ENCODE peak calls at places on chromosomes 4 and X, in ten cellular contexts. L is fibroblast of lung, N is stomach, V is tibial artery, K is left ventricle myocardium inferior, E is astrocyte, R is testis, M is H9, F is left lung, J is heart left ventricle. X is an unnamed sample. For H3K9me3, the result is how much of the 10 kb centered on the place peaks cover.

GRCh38 chr4:182968917-182969650 is 51.9 kb upstream of the DCTD start:
- DNase-seq in R (no peak), V (no peak), M (no peak), N (no peak), K (no peak), L (no peak), J (no peak), F (no peak), E (no peak), X (no peak)

GRCh38 chr4:167964766-167965373 is 127.5 kb upstream of the ANXA10 start:
- DNase-seq in L (no peak), F (no peak), M (no peak), E (no peak), K (no peak), R (no peak), N (no peak), J (no peak), V (no peak), X (no peak)

GRCh38 chrX:147550217-147550616 is 361.5 kb upstream of the FMR1 start:
- DNase-seq in V (no peak), L (no peak), N (no peak), E (no peak), J (no peak), R (peak), F (no peak), M (peak), K (no peak), X (no peak)

GRCh38 chr4:100302061-100303026 is 112.1 kb upstream of the DDIT4L start:
- DNase-seq in E (peak), J (no peak), L (peak), K (no peak), R (no peak), V (no peak), N (no peak), F (no peak), M (no peak), X (peak)

GRCh38 chr4:26175016-26175786 is 145.6 kb upstream of the RBPJ start:
- DNase-seq in L (no peak), V (no peak), K (no peak), E (no peak), J (no peak), F (no peak), M (no peak), R (no peak), N (no peak), X (no peak)

GRCh38 chr4:2469192-2469984 is 482 bp downstream of the RNF4 start:
- DNase-seq in L (peak), R (peak), M (peak), F (peak), N (peak), J (peak), V (no peak), E (no peak), K (peak), X (peak)

GRCh38 chrX:140766024-140766611 is 56.6 kb downstream of the LINC00632 start:
- DNase-seq in M (peak), V (peak), F (no peak), R (peak), N (peak), J (peak), K (no peak), E (peak), L (peak), X (peak)

GRCh38 chrX:20061869-20062254 is 54.8 kb downstream of the MAP7D2 start:
- DNase-seq in E (peak), M (no peak), V (no peak), K (no peak), J (no peak), R (no peak), L (peak), N (no peak), F (no peak), X (no peak)

GRCh38 chrX:45184211-45184610 is 16.5 kb downstream of the DIPK2B start:
- DNase-seq in K (no peak), E (no peak), V (no peak), F (no peak), N (no peak), M (no peak), L (no peak), J (no peak), R (no peak), X (no peak)

GRCh38 chrX:55524487-55524886 is 34.8 kb upstream of the USP51 start:
- DNase-seq in N (no peak), V (no peak), R (peak), E (no peak), F (no peak), M (no peak), K (no peak), L (no peak), J (no peak), X (no peak)

GRCh38 chrX:37825225-37825842 is 22.0 kb downstream of the DYNLT3 start:
- DNase-seq in N (peak), K (no peak), J (peak), E (no peak), F (no peak), L (no peak), R (peak), M (peak), V (peak), X (no peak)

GRCh38 chr4:52751349-52751911 is at the start of gene ERVMER34-1:
- DNase-seq in L (peak), E (peak), J (peak), V (no peak), F (peak), N (peak), K (peak), R (peak), M (peak), X (peak)

GRCh38 chr4:186936496-186937375 is 213.1 kb upstream of the FAT1 start:
- DNase-seq in E (peak), R (no peak), F (no peak), N (no peak), J (no peak), M (no peak), K (no peak), V (no peak), L (peak), X (no peak)

GRCh38 chr4:10184501-10184938 is 67.9 kb upstream of the WDR1 start:
- DNase-seq in M (no peak), K (no peak), N (no peak), J (no peak), L (no peak), V (no peak), E (no peak), R (no peak), F (no peak), X (no peak)

GRCh38 chrX:98299785-98300184 is 1416.1 kb downstream of the RPA4 start:
- DNase-seq in E (peak), M (no peak), R (no peak), J (no peak), K (no peak), N (no peak), F (no peak), V (no peak), L (peak), X (no peak)

GRCh38 chr4:119209077-119209476 is 3.4 kb upstream of the USP53 start:
- DNase-seq in J (no peak), L (peak), F (no peak), M (no peak), E (peak), V (no peak), K (no peak), N (no peak), R (no peak), X (no peak)

GRCh38 chrX:6813836-6814370 is 279.0 kb upstream of the VCX3A start:
- DNase-seq in E (no peak), J (no peak), N (no peak), V (no peak), R (no peak), K (no peak), M (peak), F (no peak), L (no peak), X (no peak)

GRCh38 chrX:47629419-47630210 is at the start of gene CFP:
- DNase-seq in N (no peak), M (no peak), E (no peak), L (no peak), R (no peak), K (no peak), J (no peak), V (no peak), F (no peak), X (no peak)

GRCh38 chr4:184362338-184362737 is 112.0 kb downstream of the IRF2 start:
- DNase-seq in E (peak), F (no peak), J (no peak), M (peak), K (no peak), V (no peak), N (no peak), L (peak), R (no peak), X (no peak)

GRCh38 chr4:143337600-143338287 is 1.1 kb downstream of the GAB1 start:
- DNase-seq in J (peak), M (peak), F (peak), N (peak), V (peak), L (peak), K (peak), R (peak), E (peak), X (peak)

GRCh38 chr4:118751634-118752293 is 66.6 kb downstream of the METTL14 start:
- DNase-seq in V (no peak), M (no peak), E (peak), F (no peak), K (no peak), L (peak), J (no peak), R (no peak), N (no peak), X (no peak)

GRCh38 chr4:6938237-6938636 is 28.6 kb downstream of the TBC1D14 start:
- DNase-seq in L (no peak), R (peak), J (peak), K (peak), E (no peak), V (peak), M (no peak), N (no peak), F (peak), X (no peak)

GRCh38 chr4:68368566-68369473 is 18.9 kb upstream of the YTHDC1 start:
- DNase-seq in V (no peak), K (no peak), F (no peak), M (no peak), L (peak), J (no peak), E (peak), N (no peak), R (no peak), X (no peak)

DNA sequence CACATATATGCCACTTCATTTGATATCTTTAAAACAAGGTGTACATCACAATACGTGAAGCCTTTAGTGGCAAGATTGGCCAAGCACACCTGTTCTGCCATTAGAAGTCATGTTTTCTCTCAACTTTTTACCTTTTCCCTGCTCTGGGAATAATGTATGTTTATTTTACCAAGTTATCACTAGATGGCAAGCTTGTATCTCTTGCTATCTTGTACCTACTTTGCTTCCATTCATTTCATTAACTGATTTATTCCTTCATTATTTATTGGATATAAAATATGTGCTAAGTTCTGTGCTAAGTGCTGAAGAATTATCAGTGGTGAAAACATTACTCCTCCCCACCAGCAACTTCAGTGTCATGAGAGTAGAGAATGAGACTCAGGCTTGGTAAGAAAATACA is 245.5 kb downstream of the ANK2 start:
- DNase-seq in K (no peak), R (no peak), L (no peak), N (no peak), J (no peak), F (no peak), V (no peak), E (no peak), M (no peak), X (no peak)
- TF ChIP-seq CTCF in K (no peak), R (no peak), L (no peak), N (no peak), J (no peak), F (no peak), V (no peak), E (no peak), M (no peak), X (no peak)

GRCh38 chr4:169861592-169861991 is 103.8 kb upstream of the HPF1 start:
- DNase-seq in L (no peak), M (no peak), E (no peak), N (no peak), V (no peak), R (no peak), K (no peak), J (no peak), F (no peak), X (no peak)
- H3K9me3 ChIP-seq in L (under half), M (under half), E (under half), N (under half), V (under half), R (under half), K (under half), J (under half), F (under half), X (under half)

GRCh38 chrX:72080800-72081199 is 50.9 kb downstream of the RTL5 start:
- DNase-seq in M (no peak), N (no peak), E (no peak), L (no peak), K (no peak), R (no peak), F (no peak), V (no peak), J (no peak), X (no peak)

GRCh38 chrX:72080150-72080549 is 51.6 kb downstream of the RTL5 start:
- DNase-seq in K (no peak), N (no peak), R (no peak), J (no peak), E (no peak), L (no peak), F (no peak), M (no peak), V (no peak), X (no peak)

GRCh38 chrX:72083291-72083690 is 48.4 kb downstream of the RTL5 start:
- DNase-seq in F (no peak), V (no peak), M (no peak), J (no peak), K (no peak), N (no peak), E (no peak), R (no peak), L (no peak), X (no peak)

GRCh38 chrX:72079607-72080006 is 52.1 kb downstream of the RTL5 start:
- DNase-seq in R (no peak), F (no peak), V (no peak), N (no peak), K (peak), E (no peak), L (no peak), J (peak), M (no peak), X (no peak)

GRCh38 chrX:72081605-72082320 is 50.0 kb downstream of the RTL5 start:
- DNase-seq in R (no peak), E (no peak), M (no peak), F (no peak), V (no peak), K (no peak), N (no peak), L (no peak), J (no peak), X (no peak)
- H3K27ac ChIP-seq in R (no peak), E (no peak), M (no peak), F (no peak), V (peak), K (peak), N (no peak), L (no peak), J (no peak), X (no peak)

DNA sequence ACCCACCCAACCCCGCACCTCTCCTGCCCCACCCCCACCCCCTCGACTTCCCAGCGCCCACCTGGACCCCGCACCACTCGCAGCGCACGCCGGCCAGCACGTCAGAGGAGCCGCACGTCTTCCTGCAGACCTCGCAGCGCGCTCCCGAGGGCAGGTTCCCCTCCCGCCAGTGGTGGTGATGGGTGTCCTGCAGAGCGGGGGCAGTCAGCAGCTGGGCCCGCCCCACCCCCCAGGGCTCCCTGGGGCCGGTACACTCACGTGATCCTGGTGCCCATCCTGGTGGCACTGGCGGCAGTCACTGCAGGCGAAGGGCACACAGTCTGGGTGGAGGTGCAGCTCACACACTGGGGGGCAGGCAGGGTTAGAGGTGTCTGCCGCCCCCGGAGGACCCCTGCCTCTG is 5.1 kb downstream of the DGKQ start:
- DNase-seq in K (no peak), F (no peak), J (no peak), E (no peak), V (no peak), N (no peak), L (no peak), M (no peak), R (no peak), X (no peak)
- TF ChIP-seq CTCF in K (no peak), F (no peak), J (no peak), E (no peak), V (no peak), N (no peak), L (no peak), M (no peak), R (no peak), X (no peak)

DNA sequence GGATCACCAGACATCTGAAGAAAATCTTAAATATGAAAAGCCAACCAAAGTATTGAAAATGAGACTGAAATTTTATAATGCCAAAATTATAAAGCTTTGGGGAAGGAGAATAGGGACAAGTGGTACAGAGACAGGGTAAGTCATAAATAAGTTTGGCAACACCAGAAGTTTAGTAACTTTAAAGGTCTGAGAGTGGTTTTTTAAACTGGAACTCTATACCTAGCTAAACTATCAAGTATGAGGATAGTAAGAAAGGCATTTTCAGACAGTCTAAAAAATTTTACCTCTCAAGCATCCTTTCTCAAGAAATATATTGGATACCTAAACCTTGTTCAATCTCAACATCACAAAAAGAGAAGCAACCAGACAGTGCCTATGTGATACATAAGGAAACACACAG is 92.4 kb downstream of the ANKRD17 start:
- DNase-seq in J (no peak), K (no peak), F (no peak), E (no peak), N (no peak), R (no peak), L (no peak), V (no peak), M (no peak), X (no peak)
- H3K9me3 ChIP-seq in J (under half), K (under half), F (under half), E (under half), N (under half), R (under half), L (under half), V (under half), M (under half), X (under half)

GRCh38 chrX:121308276-121308805 is 260.9 kb downstream of the GLUD2 start:
- DNase-seq in E (peak), J (no peak), F (peak), R (peak), K (no peak), V (no peak), M (peak), L (peak), N (no peak), X (no peak)
- H3K27ac ChIP-seq in E (peak), J (no peak), F (no peak), R (no peak), K (no peak), V (no peak), M (no peak), L (no peak), N (no peak), X (no peak)

DNA sequence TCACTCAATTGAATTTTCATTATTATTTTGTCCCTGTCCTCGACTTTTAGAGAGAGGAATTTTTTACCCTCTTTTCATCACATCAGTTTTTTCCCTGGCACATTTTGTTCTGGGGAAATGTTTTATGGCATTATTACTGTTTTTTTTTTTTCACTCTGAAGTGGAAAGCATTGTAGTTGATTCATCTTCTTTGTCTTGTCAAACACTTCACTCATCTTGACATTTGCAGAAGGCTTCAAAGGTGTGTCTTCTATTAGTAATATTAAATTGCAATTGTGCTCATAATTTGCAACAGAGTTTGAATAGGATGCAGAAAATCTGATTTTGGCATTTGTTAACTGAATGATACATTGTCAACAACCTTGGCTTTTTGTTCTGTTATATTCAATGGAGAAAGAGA is 545.4 kb upstream of the ARX start:
- DNase-seq in J (no peak), E (no peak), M (no peak), K (no peak), R (no peak), V (no peak), L (no peak), N (no peak), F (no peak), X (no peak)
- TF ChIP-seq CTCF in J (no peak), E (no peak), M (no peak), K (no peak), R (no peak), V (no peak), L (no peak), N (no peak), F (no peak), X (no peak)

GRCh38 chr4:114236370-114236769 is 256.9 kb upstream of the ARSJ start:
- DNase-seq in K (no peak), M (no peak), V (no peak), F (no peak), E (no peak), J (no peak), L (no peak), N (no peak), R (no peak), X (no peak)

DNA sequence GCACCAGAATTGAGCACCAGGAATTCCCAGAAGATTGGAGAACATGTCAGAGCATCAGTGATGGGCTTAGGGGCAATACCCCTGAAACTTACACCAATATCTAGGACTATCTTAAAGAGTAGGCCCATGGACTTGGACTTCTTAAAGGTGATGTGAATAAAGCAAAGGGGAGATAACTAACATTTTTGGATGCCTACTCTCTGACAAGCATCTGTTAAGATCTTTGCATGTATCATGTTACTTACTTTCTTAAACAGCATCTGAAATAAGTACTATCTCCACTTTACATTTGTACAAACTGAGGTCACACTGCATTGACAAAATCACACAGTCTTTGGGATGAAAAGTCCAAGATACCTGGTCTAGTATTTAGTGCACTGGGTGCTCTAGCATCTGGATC is 258.6 kb upstream of the ARSJ start:
- DNase-seq in V (no peak), R (no peak), L (no peak), E (no peak), J (no peak), K (no peak), M (no peak), F (no peak), N (no peak), X (no peak)
- H3K9me3 ChIP-seq in V (under half), R (under half), L (under half), E (under half), J (under half), K (under half), M (under half), F (under half), N (under half), X (under half)

GRCh38 chr4:3531887-3532713 is at the start of gene LRPAP1:
- DNase-seq in N (peak), M (peak), J (peak), R (peak), V (peak), F (peak), K (peak), L (peak), E (peak), X (peak)
- H3K27ac ChIP-seq in N (peak), M (no peak), J (peak), R (peak), V (peak), F (peak), K (peak), L (no peak), E (peak), X (peak)